ENCODE peak calls at places on chromosomes 6 and 20, in six cellular contexts. One of them, this sample, is unnamed.

GRCh38 chr20:2585811-2586210 is 49.4 kb downstream of the TMC2 start:
- DNase-seq in right atrium auricular region: no peak
- DNase-seq in left lung: no peak
- DNase-seq in colonic mucosa: no peak
- DNase-seq in A549: peak
- DNase-seq in heart right ventricle: no peak
- DNase-seq in this sample: no peak

GRCh38 chr6:156780117-156780641 is 3.0 kb downstream of the ARID1B start:
- DNase-seq in heart right ventricle: peak
- DNase-seq in colonic mucosa: peak
- DNase-seq in right atrium auricular region: no peak
- DNase-seq in left lung: no peak
- DNase-seq in A549: peak
- DNase-seq in this sample: no peak

GRCh38 chr6:125357515-125358256 is 55.9 kb upstream of the HDDC2 start:
- DNase-seq in heart right ventricle: peak
- DNase-seq in colonic mucosa: no peak
- DNase-seq in right atrium auricular region: no peak
- DNase-seq in left lung: no peak
- DNase-seq in A549: no peak
- DNase-seq in this sample: no peak

GRCh38 chr6:49549691-49550412 is 616 bp upstream of the C6orf141 start:
- DNase-seq in A549: no peak
- DNase-seq in left lung: no peak
- DNase-seq in colonic mucosa: no peak
- DNase-seq in right atrium auricular region: no peak
- DNase-seq in heart right ventricle: no peak
- DNase-seq in this sample: no peak

GRCh38 chr6:112501705-112502104 is 154.6 kb downstream of the RFPL4B start:
- DNase-seq in heart right ventricle: peak
- DNase-seq in left lung: no peak
- DNase-seq in A549: no peak
- DNase-seq in colonic mucosa: no peak
- DNase-seq in right atrium auricular region: no peak
- DNase-seq in this sample: no peak

GRCh38 chr6:40953486-40953885 is 85.5 kb downstream of the UNC5CL start:
- DNase-seq in right atrium auricular region: no peak
- DNase-seq in heart right ventricle: no peak
- DNase-seq in A549: no peak
- DNase-seq in left lung: no peak
- DNase-seq in colonic mucosa: no peak
- DNase-seq in this sample: no peak

GRCh38 chr6:99613705-99614429 is 7.2 kb downstream of the PRDM13 start:
- DNase-seq in heart right ventricle: no peak
- DNase-seq in left lung: peak
- DNase-seq in A549: peak
- DNase-seq in right atrium auricular region: no peak
- DNase-seq in colonic mucosa: no peak
- DNase-seq in this sample: peak

GRCh38 chr20:33669873-33670640 is 3.3 kb downstream of the ACTL10 start:
- DNase-seq in right atrium auricular region: no peak
- DNase-seq in left lung: peak
- DNase-seq in heart right ventricle: no peak
- DNase-seq in A549: no peak
- DNase-seq in colonic mucosa: no peak
- DNase-seq in this sample: no peak

GRCh38 chr6:141780296-141780695 is 352.4 kb upstream of the GJE1 start:
- DNase-seq in colonic mucosa: no peak
- DNase-seq in left lung: no peak
- DNase-seq in heart right ventricle: no peak
- DNase-seq in right atrium auricular region: no peak
- DNase-seq in A549: no peak
- DNase-seq in this sample: no peak

GRCh38 chr6:150830409-150831165 is 34.9 kb upstream of the MTHFD1L start:
- DNase-seq in right atrium auricular region: no peak
- DNase-seq in A549: no peak
- DNase-seq in colonic mucosa: no peak
- DNase-seq in left lung: no peak
- DNase-seq in heart right ventricle: no peak
- DNase-seq in this sample: no peak

GRCh38 chr20:36344517-36345132 is 38.5 kb downstream of the DLGAP4 start:
- DNase-seq in left lung: peak
- DNase-seq in right atrium auricular region: no peak
- DNase-seq in heart right ventricle: peak
- DNase-seq in A549: peak
- DNase-seq in colonic mucosa: peak
- DNase-seq in this sample: no peak

GRCh38 chr20:13006825-13007224 is 1.9 kb upstream of the SPTLC3 start:
- DNase-seq in A549: no peak
- DNase-seq in right atrium auricular region: no peak
- DNase-seq in colonic mucosa: no peak
- DNase-seq in heart right ventricle: no peak
- DNase-seq in left lung: no peak
- DNase-seq in this sample: no peak

GRCh38 chr20:37539424-37539823 is 11.7 kb upstream of the BLCAP start:
- DNase-seq in A549: no peak
- DNase-seq in heart right ventricle: no peak
- DNase-seq in left lung: no peak
- DNase-seq in colonic mucosa: no peak
- DNase-seq in right atrium auricular region: no peak
- DNase-seq in this sample: no peak

GRCh38 chr6:136483906-136484305 is 66.3 kb downstream of the MAP7 start:
- DNase-seq in left lung: no peak
- DNase-seq in A549: no peak
- DNase-seq in heart right ventricle: no peak
- DNase-seq in colonic mucosa: no peak
- DNase-seq in right atrium auricular region: no peak
- DNase-seq in this sample: no peak

GRCh38 chr6:29696147-29697129 is 15.5 kb upstream of the ZFP57 start:
- DNase-seq in right atrium auricular region: no peak
- DNase-seq in left lung: no peak
- DNase-seq in colonic mucosa: no peak
- DNase-seq in A549: peak
- DNase-seq in heart right ventricle: no peak
- DNase-seq in this sample: no peak

GRCh38 chr6:96330884-96331283 is 190.7 kb upstream of the UFL1 start:
- DNase-seq in heart right ventricle: no peak
- DNase-seq in colonic mucosa: no peak
- DNase-seq in left lung: no peak
- DNase-seq in right atrium auricular region: no peak
- DNase-seq in A549: no peak
- DNase-seq in this sample: no peak

GRCh38 chr20:57710841-57711240 is 1.0 kb upstream of the PMEPA1 start:
- DNase-seq in colonic mucosa: no peak
- DNase-seq in A549: no peak
- DNase-seq in heart right ventricle: no peak
- DNase-seq in left lung: no peak
- DNase-seq in right atrium auricular region: no peak
- DNase-seq in this sample: no peak
- H3K27ac ChIP-seq in colonic mucosa: peak
- H3K27ac ChIP-seq in A549: peak
- H3K27ac ChIP-seq in heart right ventricle: peak
- H3K27ac ChIP-seq in left lung: peak
- H3K27ac ChIP-seq in right atrium auricular region: peak
- H3K27ac ChIP-seq in this sample: peak

GRCh38 chr6:44113396-44113795 is 13.9 kb downstream of the MRPL14 start:
- DNase-seq in colonic mucosa: no peak
- DNase-seq in heart right ventricle: no peak
- DNase-seq in A549: no peak
- DNase-seq in left lung: no peak
- DNase-seq in right atrium auricular region: no peak
- DNase-seq in this sample: no peak
- TF ChIP-seq CTCF in colonic mucosa: no peak
- TF ChIP-seq CTCF in heart right ventricle: no peak
- TF ChIP-seq CTCF in A549: no peak
- TF ChIP-seq CTCF in left lung: no peak
- TF ChIP-seq CTCF in right atrium auricular region: no peak
- TF ChIP-seq CTCF in this sample: no peak

GRCh38 chr6:147035891-147036290 is 168.3 kb upstream of the STXBP5 start:
- DNase-seq in A549: no peak
- DNase-seq in left lung: no peak
- DNase-seq in right atrium auricular region: no peak
- DNase-seq in heart right ventricle: no peak
- DNase-seq in colonic mucosa: no peak
- DNase-seq in this sample: no peak
- H3K27ac ChIP-seq in A549: no peak
- H3K27ac ChIP-seq in left lung: no peak
- H3K27ac ChIP-seq in right atrium auricular region: no peak
- H3K27ac ChIP-seq in heart right ventricle: no peak
- H3K27ac ChIP-seq in colonic mucosa: no peak
- H3K27ac ChIP-seq in this sample: no peak

GRCh38 chr6:16403831-16404230 is 165.4 kb downstream of the GMPR start:
- DNase-seq in A549: no peak
- DNase-seq in heart right ventricle: no peak
- DNase-seq in right atrium auricular region: no peak
- DNase-seq in left lung: no peak
- DNase-seq in colonic mucosa: no peak
- DNase-seq in this sample: no peak
- TF ChIP-seq CTCF in A549: peak
- TF ChIP-seq CTCF in heart right ventricle: no peak
- TF ChIP-seq CTCF in right atrium auricular region: peak
- TF ChIP-seq CTCF in left lung: no peak
- TF ChIP-seq CTCF in colonic mucosa: no peak
- TF ChIP-seq CTCF in this sample: no peak

GRCh38 chr6:77292564-77293546 is 170.4 kb downstream of the HTR1B start:
- DNase-seq in left lung: no peak
- DNase-seq in heart right ventricle: no peak
- DNase-seq in colonic mucosa: no peak
- DNase-seq in right atrium auricular region: no peak
- DNase-seq in A549: peak
- DNase-seq in this sample: no peak
- H3K27ac ChIP-seq in left lung: peak
- H3K27ac ChIP-seq in heart right ventricle: no peak
- H3K27ac ChIP-seq in colonic mucosa: no peak
- H3K27ac ChIP-seq in right atrium auricular region: no peak
- H3K27ac ChIP-seq in A549: peak
- H3K27ac ChIP-seq in this sample: no peak

GRCh38 chr20:45909817-45910669 is 1.9 kb downstream of the PLTP start:
- DNase-seq in left lung: peak
- DNase-seq in A549: no peak
- DNase-seq in heart right ventricle: no peak
- DNase-seq in colonic mucosa: no peak
- DNase-seq in right atrium auricular region: no peak
- DNase-seq in this sample: no peak

GRCh38 chr20:45912344-45912682 is 358 bp upstream of the PLTP start:
- DNase-seq in left lung: no peak
- DNase-seq in heart right ventricle: no peak
- DNase-seq in colonic mucosa: no peak
- DNase-seq in right atrium auricular region: no peak
- DNase-seq in A549: no peak
- DNase-seq in this sample: no peak

GRCh38 chr20:45911486-45912343 is at the start of gene PLTP:
- DNase-seq in heart right ventricle: peak
- DNase-seq in colonic mucosa: peak
- DNase-seq in A549: no peak
- DNase-seq in right atrium auricular region: peak
- DNase-seq in left lung: peak
- DNase-seq in this sample: peak

GRCh38 chr20:45909336-45909808 is 2.6 kb downstream of the PLTP start:
- DNase-seq in A549: no peak
- DNase-seq in right atrium auricular region: no peak
- DNase-seq in left lung: peak
- DNase-seq in heart right ventricle: no peak
- DNase-seq in colonic mucosa: no peak
- DNase-seq in this sample: no peak

DNA sequence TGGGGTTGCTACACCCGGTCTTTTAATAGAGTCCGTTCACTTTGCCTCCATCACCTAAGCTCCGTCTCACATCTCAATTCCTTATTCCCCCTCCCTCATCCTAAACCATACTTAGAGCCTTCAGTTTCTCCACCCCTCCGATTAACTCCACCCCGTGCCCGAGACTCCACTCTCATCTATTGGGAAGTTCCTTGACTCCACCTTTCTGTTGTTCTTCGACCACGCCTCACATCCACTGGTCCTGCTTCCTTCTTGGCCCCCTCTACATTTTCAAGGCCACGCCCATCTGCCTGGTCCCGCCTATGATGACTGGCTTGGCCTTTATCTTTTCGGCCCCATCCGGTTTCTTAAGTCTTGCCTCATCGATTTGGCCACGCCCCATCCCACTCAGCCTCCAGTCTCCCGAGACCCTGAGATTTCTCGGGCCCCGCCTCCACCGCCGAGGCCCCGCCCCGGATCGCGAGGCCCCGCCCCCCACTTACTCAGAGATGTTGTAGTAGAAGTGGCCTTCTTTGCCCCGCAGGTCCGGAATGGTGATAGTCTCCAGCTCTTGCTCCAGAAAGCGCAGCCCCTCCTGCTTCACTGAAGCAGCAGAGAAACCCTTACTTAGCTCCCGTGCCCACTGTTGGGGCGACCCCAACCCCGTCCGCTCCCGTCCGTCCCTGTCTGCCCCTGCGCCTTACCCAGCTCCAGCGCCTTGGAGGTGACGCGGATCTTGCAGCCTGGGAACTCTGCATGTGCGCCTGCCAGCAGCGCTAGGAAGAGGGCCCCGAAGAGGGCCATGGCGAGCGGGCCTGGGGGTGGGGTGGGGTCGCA is 1.1 kb downstream of the PLTP start:
- DNase-seq in colonic mucosa: peak
- DNase-seq in A549: peak
- DNase-seq in heart right ventricle: peak
- DNase-seq in right atrium auricular region: peak
- DNase-seq in left lung: peak
- DNase-seq in this sample: peak
- TF ChIP-seq CTCF in colonic mucosa: no peak
- TF ChIP-seq CTCF in A549: no peak
- TF ChIP-seq CTCF in heart right ventricle: no peak
- TF ChIP-seq CTCF in right atrium auricular region: no peak
- TF ChIP-seq CTCF in left lung: no peak
- TF ChIP-seq CTCF in this sample: no peak